ENCODE peak calls at places on chromosome 22, in six cellular contexts. B is adrenal gland, U is BE2C, W is H1, G is spleen, N is A549. Z is an unnamed sample.
A peak's percentile ranks its signal among the peaks of the same experiment; 100 is the strongest.

GRCh38 chr22:45318168-45318557 is 8.4 kb downstream of the FAM118A start:
- DNase-seq in W (no peak), G (peak; percentile 85), N (no peak), B (peak; percentile 75), U (peak; percentile 73), Z (peak; percentile 75)

GRCh38 chr22:20434773-20435172 is 2.9 kb downstream of the SCARF2 start:
- DNase-seq in B (no peak), N (no peak), U (no peak), G (peak; percentile 40), W (no peak), Z (peak; percentile 17)

GRCh38 chr22:24578355-24579241 is 14.3 kb downstream of the LRRC75B start:
- DNase-seq in W (no peak), U (no peak), G (peak; percentile 3), B (no peak), N (no peak), Z (no peak)

GRCh38 chr22:27804683-27805297 is 3.2 kb upstream of the MN1 start:
- DNase-seq in G (no peak), B (peak; percentile 75), U (peak; percentile 77), N (peak; percentile 57), W (peak; percentile 86), Z (peak; percentile 82)

GRCh38 chr22:20236052-20236717 is 31.9 kb downstream of the RTN4R start:
- DNase-seq in G (no peak), B (no peak), U (no peak), W (no peak), N (no peak), Z (no peak)

GRCh38 chr22:43270314-43270908 is 72.8 kb downstream of the SCUBE1 start:
- DNase-seq in B (no peak), W (peak; percentile 82), N (peak; percentile 44), U (peak; percentile 46), G (no peak), Z (no peak)

GRCh38 chr22:21568207-21569075 is 927 bp downstream of the UBE2L3 start:
- DNase-seq in G (peak; percentile 81), W (no peak), U (peak; percentile 37), B (peak; percentile 49), N (no peak), Z (no peak)

GRCh38 chr22:44955102-44955501 is 54.7 kb downstream of the PHF21B start:
- DNase-seq in N (no peak), U (no peak), W (no peak), G (no peak), B (no peak), Z (no peak)

GRCh38 chr22:24727218-24727851 is 47.2 kb downstream of the PIWIL3 start:
- DNase-seq in B (no peak), U (peak; percentile 86), G (no peak), W (no peak), N (peak; percentile 7), Z (peak; percentile 39)

GRCh38 chr22:42202669-42203068 is 67.8 kb downstream of the TCF20 start:
- DNase-seq in B (peak; percentile 78), W (no peak), G (no peak), N (no peak), U (no peak), Z (no peak)

GRCh38 chr22:36506637-36507517 is at the start of gene FOXRED2:
- DNase-seq in B (peak; percentile 90), G (peak; percentile 96), N (peak; percentile 65), W (peak; percentile 94), U (peak; percentile 95), Z (peak; percentile 93)

GRCh38 chr22:22769434-22770279 is 118.0 kb upstream of the IGLL5 start:
- DNase-seq in W (no peak), U (no peak), B (no peak), G (no peak), N (no peak), Z (no peak)

GRCh38 chr22:37020192-37020479 is 594 bp downstream of the MPST start:
- DNase-seq in W (no peak), U (peak; percentile 32), G (no peak), N (no peak), B (peak; percentile 68), Z (no peak)

GRCh38 chr22:26367402-26368245 is 61.4 kb upstream of the ASPHD2 start:
- DNase-seq in B (peak; percentile 26), W (peak; percentile 81), N (peak; percentile 10), G (no peak), U (peak; percentile 60), Z (no peak)

GRCh38 chr22:17087176-17088131 is 2.7 kb downstream of the IL17RA start:
- DNase-seq in N (no peak), B (no peak), U (no peak), W (no peak), G (no peak), Z (no peak)

GRCh38 chr22:36907464-36907863 is 6.0 kb upstream of the CSF2RB start:
- DNase-seq in U (no peak), N (no peak), G (no peak), B (no peak), W (no peak), Z (no peak)

GRCh38 chr22:24697671-24698082 is 76.8 kb downstream of the PIWIL3 start:
- DNase-seq in U (no peak), W (no peak), N (no peak), G (no peak), B (peak; percentile 37), Z (no peak)

GRCh38 chr22:49590851-49591445 is 236.7 kb downstream of the BRD1 start:
- DNase-seq in U (no peak), W (peak; percentile 33), B (no peak), G (no peak), N (no peak), Z (no peak)
- H3K9me3 ChIP-seq in U (no peaks in the 10 kb centered on the region), W (no peaks in the 10 kb centered on the region), B (no peaks in the 10 kb centered on the region), G (no peaks in the 10 kb centered on the region), N (no peaks in the 10 kb centered on the region), Z (no peaks in the 10 kb centered on the region)

DNA sequence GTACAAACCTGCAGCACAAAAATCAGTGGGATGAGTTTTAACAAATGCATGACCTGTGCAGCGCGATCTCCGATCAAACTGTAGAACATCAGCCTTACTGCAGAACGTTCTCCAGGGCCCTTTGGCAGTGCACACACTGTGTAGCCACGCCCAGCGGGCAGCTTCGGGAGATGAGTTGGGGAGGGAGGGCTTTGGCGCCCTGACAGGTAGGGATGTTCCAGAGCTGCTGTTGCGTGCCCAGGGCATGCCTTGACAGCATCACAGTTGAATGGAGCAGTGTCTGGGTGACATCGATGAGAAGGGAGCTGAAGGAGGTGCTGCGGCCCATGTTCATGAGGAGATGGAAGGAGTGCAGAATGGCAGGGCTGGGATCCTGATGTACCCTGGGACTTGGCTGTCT is 80.2 kb downstream of the TBC1D22A start:
- DNase-seq in N (no peak), B (no peak), G (no peak), W (peak; percentile 37), U (no peak), Z (no peak)
- H3K9me3 ChIP-seq in N (no peaks in the 10 kb centered on the region), B (no peaks in the 10 kb centered on the region), G (no peaks in the 10 kb centered on the region), W (no peaks in the 10 kb centered on the region), U (no peaks in the 10 kb centered on the region), Z (no peaks in the 10 kb centered on the region)

GRCh38 chr22:38843201-38843715 is 570 bp downstream of the NPTXR start:
- DNase-seq in U (peak; percentile 87), B (peak; percentile 58), G (peak; percentile 89), W (peak; percentile 68), N (peak; percentile 55), Z (peak; percentile 73)

GRCh38 chr22:38842512-38843200 is 1.2 kb downstream of the NPTXR start:
- DNase-seq in U (no peak), B (no peak), W (no peak), N (no peak), G (no peak), Z (no peak)

GRCh38 chr22:38844661-38845367 is 986 bp upstream of the NPTXR start:
- DNase-seq in U (no peak), W (no peak), G (no peak), N (no peak), B (no peak), Z (no peak)

GRCh38 chr22:38845368-38845740 is 1.5 kb upstream of the NPTXR start:
- DNase-seq in B (no peak), N (no peak), W (no peak), G (no peak), U (no peak), Z (no peak)

DNA sequence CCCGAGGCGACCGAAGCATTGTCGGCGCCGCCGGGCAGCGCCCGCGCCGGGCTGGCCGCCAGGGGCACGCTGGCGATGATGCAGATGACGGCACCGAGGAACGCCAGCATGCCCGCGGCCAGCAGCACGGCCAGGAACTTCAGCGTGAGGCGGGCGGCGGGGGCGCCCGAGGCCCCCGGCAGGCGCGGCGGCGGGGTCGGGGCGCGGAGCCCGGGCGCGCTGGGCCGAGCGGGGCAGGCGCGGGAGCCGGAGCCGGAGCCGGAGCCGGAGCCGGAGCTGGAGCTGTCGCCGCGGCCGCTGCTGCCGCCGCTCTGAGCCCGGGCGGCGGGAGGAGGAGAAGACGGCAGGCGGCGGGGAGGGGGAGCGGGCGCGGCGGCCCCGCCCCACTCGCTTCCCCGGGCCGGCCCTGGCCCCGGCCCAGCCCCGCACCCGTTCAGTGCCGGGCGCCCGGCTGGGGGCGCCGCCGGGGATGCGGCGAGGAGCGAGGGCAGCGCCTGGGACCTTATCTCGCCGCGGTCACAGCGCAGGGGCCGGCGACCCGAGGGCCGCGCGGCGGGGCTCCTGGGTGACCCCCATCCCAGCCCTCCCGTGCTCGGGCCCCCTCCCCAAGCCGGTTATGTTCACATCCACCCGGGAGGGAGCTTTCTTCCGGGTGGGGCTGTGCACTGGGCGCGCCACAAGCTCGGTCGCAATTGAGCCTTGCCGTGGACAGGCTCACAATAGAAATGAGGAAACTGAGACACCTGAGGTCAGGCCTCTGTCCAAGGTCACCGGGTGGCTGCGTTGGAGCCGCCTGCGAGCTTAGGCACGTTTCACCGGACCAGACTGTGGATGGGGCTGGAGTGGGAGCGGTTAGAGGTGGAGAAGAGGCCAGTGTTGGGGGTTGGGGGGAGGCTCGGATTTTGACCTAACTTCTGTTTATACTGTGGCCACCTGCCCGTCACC is at the start of gene NPTXR:
- DNase-seq in B (peak; percentile 64), U (peak; percentile 80), G (no peak), N (peak; percentile 53), W (peak; percentile 71), Z (no peak)
- H3K9me3 ChIP-seq in B (no peaks in the 10 kb centered on the region), U (no peaks in the 10 kb centered on the region), G (no peaks in the 10 kb centered on the region), N (no peaks in the 10 kb centered on the region), W (no peaks in the 10 kb centered on the region), Z (no peaks in the 10 kb centered on the region)

GRCh38 chr22:48649031-48649430 is 1178.6 kb downstream of the BRD1 start:
- DNase-seq in U (no peak), W (no peak), B (no peak), G (no peak), N (no peak), Z (no peak)

GRCh38 chr22:48647606-48648515 is 1179.8 kb downstream of the BRD1 start:
- DNase-seq in W (no peak), N (no peak), G (no peak), B (no peak), U (no peak), Z (no peak)

GRCh38 chr22:48646216-48646925 is 1181.3 kb downstream of the BRD1 start:
- DNase-seq in U (no peak), B (no peak), W (no peak), N (no peak), G (no peak), Z (no peak)

GRCh38 chr22:48645766-48646165 is 1181.9 kb downstream of the BRD1 start:
- DNase-seq in U (no peak), N (no peak), G (no peak), W (no peak), B (no peak), Z (no peak)

GRCh38 chr22:48647051-48647450 is 1180.6 kb downstream of the BRD1 start:
- DNase-seq in W (no peak), B (no peak), U (no peak), G (no peak), N (no peak), Z (no peak)
- H3K9me3 ChIP-seq in W (no peaks in the 10 kb centered on the region), B (no peaks in the 10 kb centered on the region), U (no peaks in the 10 kb centered on the region), G (no peaks in the 10 kb centered on the region), N (no peaks in the 10 kb centered on the region), Z (no peaks in the 10 kb centered on the region)

Z was measured in heart left ventricle.